ENCODE peak calls at places on chromosomes 3 and 15, in five cellular contexts. M, U, L, R and E are unnamed samples.

GRCh38 chr15:73752817-73753214 is 335 bp downstream of the INSYN1 start:
- DNase-seq in M (no peak), U (no peak), R (peak), L (no peak), E (no peak)

GRCh38 chr3:43319364-43319763 is 33.0 kb downstream of the SNRK start:
- DNase-seq in L (no peak), M (no peak), U (no peak), R (no peak), E (no peak)

GRCh38 chr15:101637038-101637437 is 15.1 kb downstream of the TM2D3 start:
- DNase-seq in M (no peak), R (no peak), L (no peak), U (no peak), E (no peak)

GRCh38 chr3:116267139-116267538 is 178.1 kb downstream of the LSAMP start:
- DNase-seq in U (peak), L (no peak), R (no peak), M (no peak), E (no peak)

GRCh38 chr3:18723426-18723825 is 298.3 kb upstream of the SATB1 start:
- DNase-seq in R (no peak), L (no peak), M (no peak), U (no peak), E (no peak)

GRCh38 chr15:93035953-93036810 is 52.8 kb downstream of the RGMA start:
- DNase-seq in M (peak), R (peak), L (peak), U (peak), E (peak)

GRCh38 chr3:18044191-18044590 is 301.8 kb upstream of the TBC1D5 start:
- DNase-seq in R (no peak), U (no peak), M (no peak), L (no peak), E (no peak)

GRCh38 chr15:88635343-88635742 is 3.5 kb upstream of the ISG20 start:
- DNase-seq in R (peak), M (no peak), U (no peak), L (no peak), E (peak)

GRCh38 chr15:39447431-39447830 is 133.4 kb upstream of the THBS1 start:
- DNase-seq in M (no peak), R (peak), U (no peak), L (no peak), E (no peak)

GRCh38 chr15:78063966-78064365 is 13.5 kb downstream of the TBC1D2B start:
- DNase-seq in R (peak), L (no peak), M (no peak), U (peak), E (no peak)

GRCh38 chr3:117540583-117540982 is 831.0 kb downstream of the TUSC7 start:
- DNase-seq in M (no peak), R (peak), U (no peak), L (no peak), E (no peak)

GRCh38 chr15:34799149-34799824 is 3.9 kb upstream of the ACTC1 start:
- DNase-seq in U (no peak), R (no peak), L (no peak), M (no peak), E (no peak)

GRCh38 chr3:73052857-73053256 is 8.6 kb upstream of the EBLN2 start:
- DNase-seq in U (no peak), L (no peak), M (no peak), R (no peak), E (no peak)

GRCh38 chr3:105367406-105368213 is 901 bp downstream of the ALCAM start:
- DNase-seq in R (peak), M (peak), L (no peak), U (peak), E (peak)

GRCh38 chr3:8932507-8932906 is 30.8 kb downstream of the RAD18 start:
- DNase-seq in U (no peak), R (no peak), L (no peak), M (no peak), E (no peak)

GRCh38 chr3:52056521-52056967 is at the start of gene DUSP7:
- DNase-seq in M (peak), U (peak), L (no peak), R (peak), E (peak)

GRCh38 chr3:149401215-149401925 is 23.9 kb upstream of the TM4SF1 start:
- DNase-seq in M (no peak), L (no peak), U (peak), R (peak), E (no peak)

GRCh38 chr3:158167737-158168469 is 58.0 kb downstream of the RSRC1 start:
- DNase-seq in L (peak), M (no peak), R (peak), U (peak), E (no peak)

GRCh38 chr3:115550285-115550741 is 73.0 kb upstream of the GAP43 start:
- DNase-seq in U (peak), L (no peak), M (peak), R (no peak), E (no peak)

DNA sequence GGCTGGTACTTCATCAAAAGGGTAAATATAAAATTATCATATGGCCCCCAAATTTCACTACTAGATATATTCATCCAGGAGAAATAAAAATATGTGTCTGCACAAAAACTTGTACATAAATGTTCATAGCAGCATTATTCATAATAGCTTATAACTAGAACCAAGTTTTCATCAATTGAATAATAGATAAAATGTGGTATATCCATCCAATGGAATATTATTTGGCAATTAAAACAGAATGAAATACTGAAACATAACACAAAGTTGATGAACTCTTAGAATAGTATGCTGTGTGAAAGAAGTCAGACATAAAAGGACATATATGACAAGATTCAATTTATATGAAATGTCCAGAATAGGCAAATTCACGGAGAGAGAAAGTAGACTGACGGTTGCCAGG is 389.3 kb upstream of the ADAMTS9 start:
- DNase-seq in U (no peak), R (no peak), M (no peak), L (no peak), E (no peak)
- TF ChIP-seq CTCF in U (no peak), R (no peak), M (no peak), L (no peak), E (no peak)

GRCh38 chr3:125117631-125118191 is 61.9 kb upstream of the HEG1 start:
- DNase-seq in M (no peak), L (no peak), U (peak), R (no peak), E (no peak)

GRCh38 chr3:125121246-125122010 is 65.6 kb upstream of the HEG1 start:
- DNase-seq in M (no peak), U (no peak), L (no peak), R (no peak), E (peak)

GRCh38 chr3:125119752-125120369 is 64.1 kb upstream of the HEG1 start:
- DNase-seq in M (no peak), L (no peak), U (no peak), R (no peak), E (peak)

GRCh38 chr3:125118600-125118999 is 62.8 kb upstream of the HEG1 start:
- DNase-seq in U (no peak), M (no peak), L (no peak), R (no peak), E (no peak)

DNA sequence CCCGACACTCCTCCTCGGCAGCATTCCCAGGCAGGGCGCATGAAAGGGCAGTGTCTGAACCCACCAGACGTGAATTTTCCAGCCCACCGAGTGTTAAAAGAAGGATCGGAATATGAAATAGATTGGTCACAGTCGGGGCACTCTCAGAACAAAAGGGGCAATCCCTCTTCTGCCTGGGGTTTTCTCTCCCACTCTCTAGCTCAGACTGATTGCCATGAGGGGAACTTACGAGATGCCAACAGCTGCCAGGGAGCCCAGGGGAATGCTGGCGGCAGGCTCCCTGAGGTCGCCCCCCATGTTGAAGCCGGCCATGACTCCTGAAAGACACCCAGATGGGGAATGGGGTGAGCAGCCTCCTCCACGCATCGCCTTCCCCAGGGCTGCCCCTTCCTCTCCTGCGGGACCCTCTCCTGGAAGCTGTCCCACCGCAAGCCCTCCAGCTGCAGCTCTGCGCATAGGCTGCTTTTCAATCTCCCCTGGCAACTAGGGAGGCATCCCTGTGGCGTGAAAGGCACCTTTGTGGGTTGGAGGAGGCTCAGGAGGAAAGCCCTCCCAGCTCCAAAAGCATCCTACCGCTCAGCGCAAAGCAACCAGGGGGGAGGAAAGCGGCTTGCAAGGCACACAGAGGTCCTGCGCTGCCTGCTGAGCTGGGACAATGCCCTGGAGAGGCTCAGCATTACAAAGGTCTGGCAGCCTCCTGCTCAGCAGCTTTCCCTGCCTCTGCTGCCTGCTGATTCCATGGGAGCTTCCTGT is 64.7 kb upstream of the HEG1 start:
- DNase-seq in L (no peak), M (no peak), R (peak), U (no peak), E (no peak)
- H3K4me3 ChIP-seq in L (no peak), M (peak), R (no peak), U (peak), E (peak)

GRCh38 chr15:70125605-70126004 is 27.9 kb upstream of the TLE3 start:
- DNase-seq in L (no peak), U (no peak), R (no peak), M (no peak), E (peak)

GRCh38 chr15:70120109-70120508 is 22.4 kb upstream of the TLE3 start:
- DNase-seq in M (no peak), U (no peak), R (no peak), L (no peak), E (no peak)

GRCh38 chr15:70120954-70121655 is 23.4 kb upstream of the TLE3 start:
- DNase-seq in M (no peak), R (no peak), U (no peak), L (no peak), E (no peak)

GRCh38 chr15:70118599-70118998 is 20.9 kb upstream of the TLE3 start:
- DNase-seq in M (no peak), R (no peak), L (no peak), U (no peak), E (no peak)

DNA sequence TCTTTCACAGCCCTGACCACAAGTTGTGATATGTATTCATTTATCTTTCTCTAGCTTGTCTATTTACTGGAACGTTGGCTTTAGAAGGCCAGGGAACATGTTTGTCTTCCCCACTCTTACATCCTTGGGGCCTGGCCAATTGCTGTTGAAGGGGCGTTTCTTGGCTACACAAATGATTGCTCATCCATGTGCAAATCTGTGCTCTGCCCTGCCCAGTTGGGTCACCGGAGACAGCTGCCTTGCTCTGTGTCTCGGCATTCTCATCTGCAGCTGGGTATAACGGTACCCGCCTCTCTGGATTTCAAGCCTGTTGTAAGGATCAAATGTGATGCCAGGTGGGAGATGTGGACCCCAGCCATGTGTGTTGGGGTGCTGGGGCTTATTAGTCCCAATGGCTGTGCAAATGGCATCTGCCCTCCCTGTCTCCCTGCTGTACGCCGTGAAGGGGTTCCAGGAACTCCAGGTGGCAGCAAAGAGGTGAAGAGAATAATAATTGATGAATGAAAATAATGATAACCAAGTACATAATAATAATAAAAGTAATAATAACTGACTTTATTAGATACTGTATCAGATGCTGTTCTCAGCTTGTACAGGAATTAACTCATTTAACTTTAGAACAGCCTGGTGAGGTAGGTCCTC is 24.1 kb upstream of the TLE3 start:
- DNase-seq in U (peak), R (peak), L (no peak), M (peak), E (no peak)
- TF ChIP-seq CTCF in U (peak), R (peak), L (peak), M (no peak), E (no peak)

GRCh38 chr3:127531821-127532220 is 58.7 kb downstream of the TPRA1 start:
- DNase-seq in M (no peak), U (no peak), R (no peak), L (no peak), E (no peak)
- H3K4me3 ChIP-seq in M (no peak), U (no peak), R (no peak), L (no peak), E (no peak)

GRCh38 chr3:44914936-44915335 is 40.5 kb downstream of the TGM4 start:
- DNase-seq in M (no peak), R (peak), U (no peak), L (no peak), E (no peak)
- TF ChIP-seq CTCF in M (no peak), R (peak), U (no peak), L (peak), E (no peak)

GRCh38 chr3:164453695-164454094 is 624.6 kb downstream of the SI start:
- DNase-seq in M (no peak), R (no peak), L (no peak), U (no peak), E (no peak)

GRCh38 chr3:164450276-164450905 is 627.9 kb downstream of the SI start:
- DNase-seq in U (peak), L (no peak), M (no peak), R (peak), E (no peak)

GRCh38 chr3:164452707-164453106 is 625.6 kb downstream of the SI start:
- DNase-seq in R (peak), L (no peak), U (peak), M (no peak), E (no peak)

DNA sequence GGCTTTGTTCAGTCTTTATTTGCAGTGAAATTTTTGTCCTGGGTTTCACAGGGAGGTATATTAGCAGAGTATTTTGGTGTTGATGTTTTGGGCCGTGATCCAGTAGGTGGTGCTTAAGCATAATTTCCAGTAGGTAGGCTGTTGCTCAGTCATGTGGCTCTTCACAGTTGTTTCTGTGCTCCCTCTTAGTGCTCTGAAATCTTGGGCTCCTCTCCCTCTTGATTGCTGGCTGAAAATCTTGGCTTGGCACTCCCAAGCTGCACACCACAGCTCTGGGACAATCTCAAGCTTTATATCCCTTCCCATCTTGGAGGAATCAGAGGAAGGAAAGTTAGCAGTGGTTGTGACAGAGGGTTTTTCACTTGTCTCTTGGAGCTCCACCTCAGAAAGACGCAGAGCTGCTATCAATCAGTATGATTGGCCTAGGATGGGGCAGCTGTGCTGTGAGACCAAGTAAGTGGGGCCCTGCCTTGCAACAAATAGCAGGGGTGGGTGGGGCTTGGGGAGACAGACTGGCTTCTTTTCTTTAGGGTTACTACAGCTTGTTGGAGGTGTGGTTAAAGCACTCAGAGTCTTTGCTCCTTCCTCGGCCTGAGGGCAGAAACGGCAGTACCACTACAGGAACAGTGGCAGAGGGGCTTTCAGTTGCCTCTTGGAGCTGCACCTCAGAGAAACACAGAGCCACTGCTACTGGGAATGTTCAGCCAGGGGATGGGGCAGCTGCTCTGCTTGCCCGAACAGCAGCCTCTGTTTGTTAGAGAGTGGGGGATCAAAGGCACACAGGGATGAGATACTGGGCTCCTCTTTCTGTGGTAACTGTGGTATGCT is 627.0 kb downstream of the SI start:
- DNase-seq in U (peak), R (peak), M (peak), L (no peak), E (no peak)
- H3K4me3 ChIP-seq in U (peak), R (no peak), M (no peak), L (no peak), E (no peak)

GRCh38 chr3:70805044-70805732 is 492.8 kb upstream of the MDFIC2 start:
- DNase-seq in U (peak), L (no peak), M (no peak), R (peak), E (no peak)

GRCh38 chr3:70800941-70801340 is 488.5 kb upstream of the MDFIC2 start:
- DNase-seq in R (no peak), L (no peak), M (no peak), U (no peak), E (no peak)

GRCh38 chr3:70806556-70806955 is 494.1 kb upstream of the MDFIC2 start:
- DNase-seq in M (no peak), U (no peak), R (no peak), L (no peak), E (no peak)

GRCh38 chr3:70803891-70804290 is 491.5 kb upstream of the MDFIC2 start:
- DNase-seq in L (no peak), M (no peak), U (no peak), R (no peak), E (no peak)

DNA sequence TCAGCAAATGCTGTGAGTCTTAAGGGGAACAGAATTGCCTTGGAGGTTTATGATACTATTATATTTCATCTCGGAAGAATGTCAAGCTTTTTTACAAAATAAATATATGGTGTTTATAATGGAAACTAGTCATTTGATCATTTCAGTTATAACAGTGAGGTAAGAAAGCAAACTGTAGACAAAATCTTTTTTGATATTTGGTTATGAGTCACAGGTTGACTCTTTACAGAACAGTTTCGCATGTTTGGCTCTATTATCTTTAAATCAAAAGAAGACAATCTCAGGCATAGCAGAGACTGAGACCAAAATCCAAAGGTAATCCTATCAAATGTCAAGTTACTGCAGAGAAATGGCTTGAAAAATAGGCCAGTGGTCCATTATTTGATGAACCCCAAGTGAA is 490.9 kb upstream of the MDFIC2 start:
- DNase-seq in U (no peak), M (no peak), L (no peak), R (no peak), E (no peak)
- TF ChIP-seq CTCF in U (no peak), M (no peak), L (no peak), R (no peak), E (no peak)

GRCh38 chr3:29333520-29333919 is 52.6 kb downstream of the RBMS3 start:
- DNase-seq in L (no peak), U (peak), R (peak), M (no peak), E (no peak)
- H3K4me3 ChIP-seq in L (no peak), U (no peak), R (no peak), M (no peak), E (no peak)